ENCODE peak calls at places on chromosomes 16 and 17, in eight cellular contexts. E is endothelial cell of umbilical vein, Z is GM12878, T is adrenal gland, K is transverse colon, O is heart left ventricle, G is uterus, P is breast epithelium. R is an unnamed sample.

GRCh38 chr17:58487589-58488427 is at the start of gene HSF5:
- DNase-seq in O (no peak), Z (no peak), E (peak; percentile 19), G (no peak), T (no peak), P (no peak), K (peak; percentile 42), R (peak; percentile 36)

GRCh38 chr17:34578656-34579016 is 746 bp upstream of the TMEM132E start:
- DNase-seq in Z (no peak), K (no peak), E (no peak), P (peak; percentile 30), O (no peak), G (no peak), T (no peak), R (no peak)

GRCh38 chr17:77535435-77535834 is 394.7 kb downstream of the SEC14L1 start:
- DNase-seq in G (no peak), K (no peak), O (no peak), Z (no peak), P (no peak), T (no peak), E (no peak), R (peak; percentile 79)

GRCh38 chr16:85718153-85718477 is 29.4 kb upstream of the GINS2 start:
- DNase-seq in K (no peak), P (no peak), T (no peak), Z (no peak), E (no peak), G (no peak), O (no peak), R (no peak)

GRCh38 chr17:17423656-17424055 is 53.1 kb upstream of the MED9 start:
- DNase-seq in K (no peak), O (no peak), T (no peak), P (no peak), Z (no peak), G (no peak), E (no peak), R (no peak)

GRCh38 chr17:74410001-74410443 is 21.9 kb upstream of the GPRC5C start:
- DNase-seq in Z (no peak), K (no peak), O (no peak), T (no peak), E (no peak), P (no peak), G (no peak), R (no peak)

GRCh38 chr17:10309003-10309974 is 63.5 kb downstream of the MYH13 start:
- DNase-seq in T (no peak), O (no peak), Z (no peak), E (no peak), P (no peak), G (no peak), K (no peak), R (no peak)

GRCh38 chr16:72131036-72131435 is 37.4 kb downstream of the DHX38 start:
- DNase-seq in P (no peak), T (no peak), E (no peak), K (no peak), G (no peak), Z (no peak), O (no peak), R (no peak)

GRCh38 chr16:86012221-86012620 is 113.3 kb downstream of the IRF8 start:
- DNase-seq in E (peak; percentile 29), K (no peak), T (no peak), P (no peak), Z (no peak), O (no peak), G (no peak), R (no peak)

GRCh38 chr16:51310159-51310558 is 159.1 kb upstream of the SALL1 start:
- DNase-seq in K (no peak), T (no peak), O (no peak), Z (no peak), G (no peak), E (no peak), P (no peak), R (no peak)

DNA sequence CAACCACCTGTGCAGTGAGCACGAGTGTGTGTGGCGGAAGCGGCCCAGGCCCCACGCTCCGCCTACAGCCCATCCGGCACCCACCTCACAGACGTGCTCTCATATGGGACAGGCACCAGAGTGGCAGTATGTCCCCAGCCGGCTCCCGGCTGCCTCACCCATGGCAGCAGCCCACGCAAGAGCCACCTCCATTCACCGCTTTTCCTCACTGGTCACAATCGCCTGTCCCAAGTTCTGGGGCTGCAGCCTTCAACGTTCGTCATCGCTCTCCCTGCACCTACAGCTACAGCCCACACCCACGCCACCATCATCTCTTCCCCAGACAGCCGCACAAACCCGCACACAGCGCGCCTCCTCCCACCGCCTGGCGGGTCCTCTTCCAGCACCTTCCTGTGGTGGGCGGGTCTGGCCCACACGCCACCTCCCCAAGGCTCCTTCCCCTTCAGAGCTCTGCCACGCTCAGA is 17.5 kb upstream of the TRAP1 start:
- DNase-seq in T (no peak), K (no peak), P (no peak), G (no peak), E (no peak), O (no peak), Z (no peak), R (no peak)
- TF ChIP-seq POLR2A in T (no peak), K (no peak), P (no peak), G (no peak), E (no peak), O (no peak), Z (no peak), R (no peak)

DNA sequence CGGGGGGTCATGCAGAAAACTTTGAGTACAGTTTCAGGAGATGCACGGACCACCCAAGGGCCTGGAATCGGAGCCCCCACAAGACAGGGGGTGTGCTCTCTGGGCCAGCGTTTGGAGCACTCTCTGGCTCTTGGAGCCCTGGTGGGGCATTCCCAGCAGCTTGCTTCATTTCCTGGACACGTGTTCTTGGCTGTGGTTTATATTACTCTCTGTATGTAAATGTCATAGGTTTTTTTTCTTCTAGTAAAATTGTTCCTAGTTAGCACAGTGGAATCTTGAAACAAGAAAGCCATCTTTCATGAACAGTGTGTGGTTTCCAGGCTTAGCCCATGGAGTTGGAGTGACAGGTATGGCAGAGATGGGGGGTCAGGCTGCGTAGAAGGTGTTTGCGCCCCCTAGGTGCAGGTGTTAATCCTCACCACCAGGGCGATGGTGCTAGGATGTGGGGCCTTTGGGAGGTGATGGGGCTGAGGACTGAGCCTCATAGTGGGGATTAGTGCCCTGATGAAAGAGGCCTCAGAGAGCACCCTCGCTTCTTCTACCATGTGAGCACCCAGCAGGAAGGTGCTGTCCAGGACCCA is 79.8 kb downstream of the JPH3 start:
- DNase-seq in T (no peak), P (no peak), Z (no peak), K (no peak), E (peak; percentile 63), G (no peak), O (no peak), R (no peak)
- TF ChIP-seq CTCF in T (no peak), P (no peak), Z (peak; percentile 35), K (no peak), E (peak; percentile 43), G (no peak), O (no peak), R (no peak)

GRCh38 chr17:1182831-1183578 is 3.2 kb upstream of the ABR start:
- DNase-seq in E (no peak), K (no peak), Z (no peak), P (no peak), T (no peak), G (no peak), O (no peak), R (no peak)

GRCh38 chr17:1188812-1189211 is 9.0 kb upstream of the ABR start:
- DNase-seq in E (peak; percentile 40), Z (no peak), P (peak; percentile 81), T (peak; percentile 93), O (peak; percentile 73), K (peak; percentile 71), G (peak; percentile 91), R (peak; percentile 97)

GRCh38 chr17:1186923-1187771 is 7.4 kb upstream of the ABR start:
- DNase-seq in T (peak; percentile 92), P (peak; percentile 89), O (peak; percentile 89), Z (no peak), E (peak; percentile 84), G (peak; percentile 90), K (peak; percentile 86), R (peak; percentile 86)

GRCh38 chr17:1181769-1182137 is 2.0 kb upstream of the ABR start:
- DNase-seq in P (no peak), Z (no peak), E (no peak), G (no peak), O (no peak), T (no peak), K (no peak), R (no peak)

GRCh38 chr17:1186214-1186820 is 6.5 kb upstream of the ABR start:
- DNase-seq in T (no peak), O (no peak), E (no peak), Z (no peak), P (no peak), G (peak; percentile 35), K (no peak), R (no peak)
- H3K4me3 ChIP-seq in T (no peak overlapping the region), O (peak overlapping the region; percentile 55), E (no peak overlapping the region), Z (no peak overlapping the region), P (peak overlapping the region; percentile 56), G (no peak overlapping the region), K (no peak overlapping the region), R (peak overlapping the region; percentile 23)

GRCh38 chr16:70685061-70685937 is 554 bp downstream of the MTSS2 start:
- DNase-seq in P (no peak), Z (no peak), G (no peak), O (no peak), E (no peak), K (no peak), T (no peak), R (no peak)

GRCh38 chr16:70682239-70683145 is 3.4 kb downstream of the MTSS2 start:
- DNase-seq in G (no peak), O (no peak), K (no peak), T (no peak), E (no peak), Z (no peak), P (no peak), R (no peak)

GRCh38 chr16:70683146-70683944 is 2.5 kb downstream of the MTSS2 start:
- DNase-seq in K (no peak), G (no peak), T (no peak), O (no peak), Z (no peak), P (no peak), E (no peak), R (no peak)

GRCh38 chr16:70685938-70686375 is at the start of gene MTSS2:
- DNase-seq in T (peak; percentile 91), P (peak; percentile 84), K (peak; percentile 77), O (peak; percentile 90), E (peak; percentile 89), Z (no peak), G (peak; percentile 90), R (peak; percentile 83)

DNA sequence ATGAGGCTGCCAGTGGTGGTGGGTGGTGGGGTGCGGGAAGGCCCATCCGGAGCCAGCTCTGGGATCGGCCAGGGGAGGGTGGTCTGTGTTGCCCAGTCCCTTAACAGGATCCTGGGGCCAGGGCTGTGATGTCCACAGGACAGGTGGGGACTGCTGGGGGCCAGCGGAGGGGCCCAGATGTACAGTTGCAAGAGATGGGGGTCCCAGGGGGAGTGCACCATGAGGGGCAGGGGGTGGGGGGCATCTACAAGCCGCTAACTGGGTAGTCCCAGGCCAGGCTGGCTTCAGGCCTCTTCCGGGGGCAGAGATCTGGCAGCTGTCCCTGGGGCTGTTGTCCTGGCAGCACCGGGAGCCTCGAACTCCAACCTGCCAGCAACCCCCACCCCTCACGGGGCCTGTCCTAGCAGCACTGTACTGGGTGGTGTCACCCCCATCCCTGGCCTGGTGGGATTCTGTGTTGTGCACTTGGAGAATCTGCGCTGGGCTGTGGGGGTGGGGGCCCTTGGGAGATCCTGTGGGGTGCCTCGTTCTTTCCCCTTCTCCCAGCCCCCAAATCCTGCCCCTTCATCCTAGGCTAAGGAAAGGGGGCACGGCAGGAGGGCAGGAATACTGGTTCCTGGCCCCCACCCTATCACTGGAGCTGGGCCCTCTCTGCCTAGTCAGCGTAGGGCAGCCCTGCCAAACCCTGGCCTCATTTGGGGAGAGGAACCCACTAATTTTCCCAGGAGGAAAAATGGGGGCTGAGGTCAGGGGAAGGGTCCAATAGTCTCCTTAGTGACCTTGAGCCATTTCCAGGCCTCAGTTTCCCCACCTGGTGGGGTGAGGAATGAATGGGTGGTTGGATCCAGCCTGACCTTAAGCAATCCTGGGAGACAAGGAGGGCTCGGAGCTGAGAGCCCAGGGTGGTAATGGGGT is 1.4 kb downstream of the MTSS2 start:
- DNase-seq in T (no peak), P (no peak), O (no peak), Z (no peak), G (no peak), E (no peak), K (no peak), R (no peak)
- TF ChIP-seq POLR2A in T (no peak), P (no peak), O (no peak), Z (no peak), G (no peak), E (no peak), K (no peak), R (no peak)

R was measured in stomach.